ENCODE peak calls at places on chromosomes 2 and 18, in ten cellular contexts. R is GM10248, S is esophagus squamous epithelium, F is RWPE1, A is astrocyte of the spinal cord, Z is heart left ventricle, K is GM12865, L is tibial artery, N is body of pancreas, G is adrenal gland. M is an unnamed sample.

GRCh38 chr2:154195644-154196221 is 324.0 kb downstream of the GALNT13 start:
- DNase-seq in K (no peak), S (no peak), N (no peak), F (peak), L (no peak), R (no peak), G (no peak), Z (no peak), A (peak), M (no peak)

GRCh38 chr2:67050621-67051020 is 346.5 kb upstream of the ETAA1 start:
- DNase-seq in F (no peak), G (no peak), Z (no peak), N (no peak), A (no peak), R (no peak), S (no peak), L (no peak), K (no peak), M (no peak)

GRCh38 chr2:75177427-75177826 is 21.9 kb downstream of the TACR1 start:
- DNase-seq in K (no peak), F (no peak), A (no peak), G (no peak), N (no peak), R (no peak), L (no peak), S (no peak), Z (no peak), M (no peak)

GRCh38 chr2:122451040-122451439 is 695.6 kb downstream of the TSN start:
- DNase-seq in S (no peak), F (peak), Z (no peak), A (peak), L (no peak), R (peak), G (no peak), N (peak), K (peak), M (no peak)

GRCh38 chr2:152696476-152696875 is 20.8 kb downstream of the PRPF40A start:
- DNase-seq in G (no peak), K (no peak), Z (no peak), S (no peak), R (no peak), L (no peak), N (no peak), F (no peak), A (no peak), M (no peak)

GRCh38 chr2:232458051-232458660 is 2.2 kb downstream of the ALPI start:
- DNase-seq in G (no peak), S (no peak), F (no peak), A (no peak), N (no peak), R (no peak), Z (no peak), L (peak), K (no peak), M (no peak)

GRCh38 chr2:125167820-125168219 is 1142.7 kb downstream of the CNTNAP5 start:
- DNase-seq in Z (no peak), S (no peak), F (no peak), A (peak), K (no peak), L (no peak), R (no peak), N (no peak), G (no peak), M (no peak)

GRCh38 chr2:152466925-152467676 is 132.1 kb downstream of the FMNL2 start:
- DNase-seq in A (no peak), G (no peak), N (peak), K (peak), F (peak), S (no peak), Z (no peak), R (peak), L (no peak), M (peak)

GRCh38 chr18:58532298-58532697 is 96.6 kb downstream of the ALPK2 start:
- DNase-seq in A (no peak), L (no peak), Z (no peak), S (no peak), R (no peak), K (no peak), F (peak), N (no peak), G (no peak), M (no peak)

GRCh38 chr2:128311216-128311754 is 7.4 kb downstream of the HS6ST1 start:
- DNase-seq in S (no peak), A (no peak), G (no peak), F (no peak), R (no peak), Z (peak), N (no peak), K (no peak), L (peak), M (no peak)

GRCh38 chr18:6509417-6510198 is 94.9 kb upstream of the L3MBTL4 start:
- DNase-seq in A (peak), K (peak), L (no peak), R (no peak), F (no peak), S (no peak), G (peak), Z (no peak), N (no peak), M (no peak)

GRCh38 chr2:31038385-31038784 is 99.9 kb downstream of the GALNT14 start:
- DNase-seq in F (no peak), A (no peak), N (no peak), K (no peak), L (no peak), S (no peak), R (no peak), Z (no peak), G (no peak), M (no peak)

GRCh38 chr2:173667415-173667814 is 297.8 kb downstream of the SP3 start:
- DNase-seq in A (no peak), K (peak), S (no peak), N (no peak), F (no peak), R (no peak), G (no peak), L (no peak), Z (no peak), M (no peak)
- TF ChIP-seq CTCF in A (peak), K (no peak), S (no peak), N (no peak), F (no peak), R (no peak), G (no peak), L (no peak), Z (no peak), M (no peak)

DNA sequence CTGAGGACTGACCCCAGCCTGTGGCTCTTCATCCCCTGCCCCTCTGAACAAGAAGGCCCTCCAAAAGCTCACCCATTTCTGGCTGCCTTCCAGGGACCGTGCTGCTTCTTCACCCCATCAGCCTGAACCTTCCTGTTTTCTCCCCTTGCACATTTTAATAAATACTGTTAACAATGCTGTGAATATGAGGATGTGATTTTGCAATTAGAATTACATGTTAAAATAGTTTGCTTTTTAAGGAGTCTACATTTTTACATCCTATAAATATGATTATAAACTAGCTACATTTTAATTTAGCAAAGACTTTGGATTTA is 4.0 kb downstream of the SNTG2 start:
- DNase-seq in R (no peak), A (no peak), L (no peak), N (no peak), Z (no peak), K (no peak), S (no peak), G (peak), F (no peak), M (no peak)
- TF ChIP-seq CTCF in R (no peak), A (no peak), L (no peak), N (no peak), Z (no peak), K (no peak), S (no peak), G (no peak), F (no peak), M (no peak)

GRCh38 chr2:23988371-23988770 is 21.5 kb upstream of the MFSD2B start:
- DNase-seq in Z (no peak), N (no peak), A (no peak), K (peak), S (no peak), R (no peak), F (peak), L (no peak), G (no peak), M (no peak)
- TF ChIP-seq CTCF in Z (no peak), N (peak), A (peak), K (peak), S (no peak), R (peak), F (peak), L (peak), G (no peak), M (no peak)

GRCh38 chr2:96259497-96259921 is 6.3 kb downstream of the TMEM127 start:
- DNase-seq in F (no peak), R (no peak), S (no peak), L (no peak), G (peak), N (peak), K (no peak), Z (peak), A (no peak), M (no peak)

GRCh38 chr2:96262306-96262705 is 3.5 kb downstream of the TMEM127 start:
- DNase-seq in Z (no peak), G (no peak), K (no peak), N (no peak), A (no peak), L (no peak), R (no peak), F (no peak), S (no peak), M (no peak)

GRCh38 chr2:96258393-96259022 is 7.3 kb downstream of the TMEM127 start:
- DNase-seq in N (no peak), G (no peak), K (no peak), R (no peak), S (no peak), Z (no peak), A (no peak), F (no peak), L (no peak), M (no peak)

GRCh38 chr2:96261328-96262003 is 4.3 kb downstream of the TMEM127 start:
- DNase-seq in F (no peak), Z (no peak), R (no peak), N (no peak), S (no peak), K (no peak), A (no peak), L (no peak), G (no peak), M (no peak)

DNA sequence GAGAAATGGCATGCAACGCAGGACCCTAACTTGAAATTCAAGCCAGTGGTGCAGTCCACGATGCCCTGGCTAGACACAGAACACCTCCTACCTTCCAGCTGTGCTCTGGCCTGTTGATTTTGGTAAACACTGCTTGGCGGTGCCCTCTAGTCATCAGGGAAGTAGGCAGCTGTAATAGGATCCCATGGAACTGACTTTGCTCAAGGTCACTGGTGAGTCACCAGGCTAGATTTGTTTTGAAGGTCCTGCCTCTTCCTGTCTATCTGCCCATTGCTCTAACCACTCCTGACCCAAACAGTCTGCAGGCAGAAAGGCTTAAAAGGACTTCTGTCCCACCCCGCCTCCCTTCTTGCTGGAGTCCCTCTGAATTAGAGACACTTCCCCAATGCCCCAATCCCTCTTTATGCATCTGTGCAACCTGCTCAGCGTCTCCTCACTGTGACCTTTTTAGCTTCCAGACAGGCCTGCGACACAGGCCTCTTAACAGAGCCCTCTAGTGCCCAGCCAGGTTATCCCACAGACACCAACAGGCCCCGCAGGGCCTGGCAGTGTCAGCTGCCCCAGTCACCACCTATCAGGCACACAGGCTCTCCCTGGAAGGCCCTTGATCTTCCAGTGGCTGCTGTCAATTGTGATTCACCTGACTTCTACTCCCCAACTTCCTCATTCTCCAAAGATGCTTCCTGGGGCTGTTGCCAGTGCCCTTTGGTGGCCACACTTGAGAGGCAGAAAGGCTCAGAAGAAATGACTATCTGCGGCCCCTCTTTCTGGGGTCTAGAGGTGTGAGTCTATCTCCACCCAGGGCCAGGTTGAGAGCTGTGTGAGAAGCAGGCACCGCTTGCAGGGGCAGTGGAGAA is 5.2 kb downstream of the TMEM127 start:
- DNase-seq in F (peak), N (peak), K (peak), A (peak), R (peak), S (no peak), G (peak), L (peak), Z (peak), M (peak)
- TF ChIP-seq CTCF in F (peak), N (peak), K (peak), A (peak), R (peak), S (peak), G (peak), L (no peak), Z (peak), M (no peak)

GRCh38 chr18:70490008-70490933 is 201.4 kb downstream of the SOCS6 start:
- DNase-seq in S (no peak), Z (no peak), N (peak), R (peak), A (peak), F (peak), K (peak), G (no peak), L (no peak), M (peak)

GRCh38 chr18:70493461-70493860 is 204.6 kb downstream of the SOCS6 start:
- DNase-seq in R (no peak), F (no peak), L (no peak), Z (no peak), K (no peak), A (no peak), G (no peak), N (no peak), S (no peak), M (no peak)

GRCh38 chr18:70496749-70497294 is 208.0 kb downstream of the SOCS6 start:
- DNase-seq in Z (no peak), K (no peak), G (no peak), R (no peak), A (no peak), N (no peak), L (no peak), F (no peak), S (no peak), M (no peak)

GRCh38 chr18:70491734-70492348 is 203.0 kb downstream of the SOCS6 start:
- DNase-seq in N (peak), S (no peak), R (peak), G (peak), F (peak), L (no peak), K (peak), A (peak), Z (no peak), M (no peak)

DNA sequence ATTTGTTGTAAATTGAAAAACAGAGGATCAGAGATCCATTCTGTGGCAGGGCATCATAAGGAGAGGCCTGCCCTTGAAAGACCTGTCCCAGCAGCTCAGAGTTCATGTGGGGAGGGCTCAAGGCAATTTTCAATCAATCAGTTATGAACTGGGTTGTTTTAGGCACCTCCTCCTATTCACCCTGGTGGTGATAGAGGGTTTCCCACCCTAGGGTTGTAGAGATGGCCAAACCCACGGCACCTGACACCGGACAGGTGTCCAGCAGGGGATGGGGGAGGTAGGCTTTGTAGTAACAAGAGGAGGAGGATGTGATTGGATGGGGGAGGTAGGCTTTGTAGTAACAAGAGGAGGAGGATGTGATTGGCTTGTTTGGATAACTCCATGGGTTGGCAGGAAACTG is 205.7 kb downstream of the SOCS6 start:
- DNase-seq in A (no peak), N (no peak), L (no peak), R (no peak), Z (no peak), S (no peak), F (no peak), K (no peak), G (no peak), M (no peak)
- TF ChIP-seq CTCF in A (no peak), N (no peak), L (no peak), R (no peak), Z (no peak), S (no peak), F (no peak), K (no peak), G (no peak), M (no peak)

DNA sequence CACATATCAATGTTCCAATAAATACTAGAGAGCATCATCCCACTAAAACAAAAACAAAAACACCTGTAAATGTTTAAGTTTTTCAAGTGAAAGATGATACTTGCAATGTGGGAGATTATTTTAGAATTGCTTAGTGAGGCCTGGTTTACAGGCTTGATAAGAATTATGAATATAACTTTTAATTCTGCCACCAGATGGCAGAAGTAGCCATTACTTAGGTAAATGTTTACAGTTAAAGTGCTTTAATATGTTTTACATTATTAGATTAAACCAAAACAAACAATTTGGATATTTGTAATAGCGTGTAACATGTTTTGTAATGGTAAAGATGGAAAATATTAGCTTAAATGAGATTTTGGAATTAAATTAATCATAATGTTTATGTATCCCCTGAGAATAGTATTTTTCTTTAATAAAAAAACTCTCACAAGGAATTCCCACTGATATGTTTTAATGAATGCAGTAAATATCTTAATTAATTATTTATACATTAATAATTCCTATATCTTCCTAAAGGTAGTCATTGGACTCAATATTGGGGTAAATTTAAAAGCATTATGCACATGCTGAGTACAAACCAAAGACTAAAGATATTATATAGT is 522.0 kb downstream of the SPAG16 start:
- DNase-seq in R (no peak), N (no peak), S (no peak), L (no peak), F (no peak), G (no peak), Z (no peak), K (peak), A (peak), M (no peak)
- TF ChIP-seq CTCF in R (peak), N (peak), S (no peak), L (peak), F (peak), G (peak), Z (no peak), K (no peak), A (no peak), M (no peak)

DNA sequence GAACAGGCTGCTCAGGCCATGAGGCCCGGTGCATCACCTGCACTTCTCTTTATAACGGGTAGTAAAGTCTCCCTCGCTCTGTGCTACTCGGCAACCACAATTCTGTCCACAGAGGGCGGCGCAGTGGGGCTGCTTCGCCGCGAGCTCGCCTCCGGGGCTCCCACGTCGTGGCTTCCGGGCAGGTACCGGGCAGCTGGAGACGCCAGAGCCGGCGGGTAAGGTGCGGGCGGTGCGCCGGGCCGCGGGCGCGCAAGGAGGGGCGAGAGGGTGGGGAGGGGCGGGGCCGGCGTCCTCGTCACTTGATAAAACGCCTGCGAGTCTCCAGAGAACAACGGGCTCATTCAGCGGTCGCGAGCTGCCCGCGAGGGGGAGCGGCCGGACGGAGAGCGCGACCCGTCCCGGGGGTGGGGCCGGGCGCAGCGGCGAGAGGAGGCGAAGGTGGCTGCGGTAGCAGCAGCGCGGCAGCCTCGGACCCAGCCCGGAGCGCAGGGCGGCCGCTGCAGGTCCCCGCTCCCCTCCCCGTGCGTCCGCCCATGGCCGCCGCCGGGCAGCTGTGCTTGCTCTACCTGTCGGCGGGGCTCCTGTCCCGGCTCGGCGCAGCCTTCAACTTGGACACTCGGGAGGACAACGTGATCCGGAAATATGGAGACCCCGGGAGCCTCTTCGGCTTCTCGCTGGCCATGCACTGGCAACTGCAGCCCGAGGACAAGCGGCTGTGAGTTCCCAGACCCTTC is at the start of gene ITGA6:
- DNase-seq in R (peak), Z (peak), K (peak), G (peak), S (no peak), L (peak), N (peak), F (peak), A (peak), M (peak)
- TF ChIP-seq CTCF in R (peak), Z (no peak), K (no peak), G (no peak), S (no peak), L (no peak), N (peak), F (no peak), A (peak), M (no peak)